ENCODE peak calls at places on chromosomes 12 and 14, in nine cellular contexts. One of them, this sample, is unnamed.

GRCh38 chr14:63499701-63500250 is 43.4 kb downstream of the PPP2R5E start:
- DNase-seq in ovary: no peak
- DNase-seq in CD4-positive, alpha-beta T cell: no peak
- DNase-seq in cerebellum: no peak
- DNase-seq in activated T-helper 1 cell treated with anti-CD3 and anti-CD28 coated beads, Interleukin-2, amount 50 U/mL, for 16 hours: no peak
- DNase-seq in effector CD4-positive, alpha-beta T cell: no peak
- DNase-seq in aorta: no peak
- DNase-seq in EH: peak; percentile 78
- DNase-seq in AG08396: peak; percentile 24
- DNase-seq in this sample: no peak

GRCh38 chr12:124904306-124905098 is 9.9 kb downstream of the UBC start:
- DNase-seq in activated T-helper 1 cell treated with anti-CD3 and anti-CD28 coated beads, Interleukin-2, amount 50 U/mL, for 16 hours: no peak
- DNase-seq in ovary: peak; percentile 87
- DNase-seq in AG08396: peak; percentile 92
- DNase-seq in cerebellum: peak; percentile 48
- DNase-seq in CD4-positive, alpha-beta T cell: no peak
- DNase-seq in aorta: peak; percentile 95
- DNase-seq in effector CD4-positive, alpha-beta T cell: no peak
- DNase-seq in EH: peak; percentile 99
- DNase-seq in this sample: peak; percentile 76

GRCh38 chr12:64178122-64178521 is 44.0 kb downstream of the KICS2 start:
- DNase-seq in CD4-positive, alpha-beta T cell: no peak
- DNase-seq in AG08396: peak; percentile 36
- DNase-seq in activated T-helper 1 cell treated with anti-CD3 and anti-CD28 coated beads, Interleukin-2, amount 50 U/mL, for 16 hours: no peak
- DNase-seq in ovary: no peak
- DNase-seq in aorta: no peak
- DNase-seq in effector CD4-positive, alpha-beta T cell: no peak
- DNase-seq in EH: peak; percentile 88
- DNase-seq in cerebellum: no peak
- DNase-seq in this sample: no peak

GRCh38 chr12:91603060-91603459 is 420.4 kb upstream of the DCN start:
- DNase-seq in EH: no peak
- DNase-seq in aorta: no peak
- DNase-seq in effector CD4-positive, alpha-beta T cell: no peak
- DNase-seq in ovary: no peak
- DNase-seq in CD4-positive, alpha-beta T cell: no peak
- DNase-seq in cerebellum: no peak
- DNase-seq in AG08396: no peak
- DNase-seq in activated T-helper 1 cell treated with anti-CD3 and anti-CD28 coated beads, Interleukin-2, amount 50 U/mL, for 16 hours: no peak
- DNase-seq in this sample: no peak

GRCh38 chr12:49126852-49127763 is 4.1 kb downstream of the TUBA1B start:
- DNase-seq in AG08396: no peak
- DNase-seq in effector CD4-positive, alpha-beta T cell: no peak
- DNase-seq in EH: no peak
- DNase-seq in CD4-positive, alpha-beta T cell: no peak
- DNase-seq in ovary: no peak
- DNase-seq in aorta: no peak
- DNase-seq in cerebellum: no peak
- DNase-seq in activated T-helper 1 cell treated with anti-CD3 and anti-CD28 coated beads, Interleukin-2, amount 50 U/mL, for 16 hours: no peak
- DNase-seq in this sample: no peak

GRCh38 chr12:56994231-56994746 is 12.1 kb downstream of the ZBTB39 start:
- DNase-seq in aorta: no peak
- DNase-seq in effector CD4-positive, alpha-beta T cell: no peak
- DNase-seq in CD4-positive, alpha-beta T cell: no peak
- DNase-seq in activated T-helper 1 cell treated with anti-CD3 and anti-CD28 coated beads, Interleukin-2, amount 50 U/mL, for 16 hours: no peak
- DNase-seq in ovary: no peak
- DNase-seq in EH: no peak
- DNase-seq in AG08396: no peak
- DNase-seq in cerebellum: no peak
- DNase-seq in this sample: no peak

GRCh38 chr14:67527756-67528155 is 5.3 kb upstream of the PLEKHH1 start:
- DNase-seq in EH: no peak
- DNase-seq in CD4-positive, alpha-beta T cell: no peak
- DNase-seq in AG08396: no peak
- DNase-seq in ovary: no peak
- DNase-seq in cerebellum: no peak
- DNase-seq in aorta: no peak
- DNase-seq in effector CD4-positive, alpha-beta T cell: no peak
- DNase-seq in activated T-helper 1 cell treated with anti-CD3 and anti-CD28 coated beads, Interleukin-2, amount 50 U/mL, for 16 hours: no peak
- DNase-seq in this sample: no peak

GRCh38 chr14:75418779-75419768 is 8.7 kb upstream of the JDP2 start:
- DNase-seq in effector CD4-positive, alpha-beta T cell: no peak
- DNase-seq in aorta: no peak
- DNase-seq in EH: no peak
- DNase-seq in activated T-helper 1 cell treated with anti-CD3 and anti-CD28 coated beads, Interleukin-2, amount 50 U/mL, for 16 hours: no peak
- DNase-seq in AG08396: no peak
- DNase-seq in CD4-positive, alpha-beta T cell: no peak
- DNase-seq in cerebellum: no peak
- DNase-seq in ovary: no peak
- DNase-seq in this sample: no peak

GRCh38 chr14:100246136-100246535 is 7.2 kb downstream of the YY1 start:
- DNase-seq in aorta: no peak
- DNase-seq in cerebellum: peak; percentile 6
- DNase-seq in effector CD4-positive, alpha-beta T cell: no peak
- DNase-seq in CD4-positive, alpha-beta T cell: no peak
- DNase-seq in ovary: no peak
- DNase-seq in EH: no peak
- DNase-seq in activated T-helper 1 cell treated with anti-CD3 and anti-CD28 coated beads, Interleukin-2, amount 50 U/mL, for 16 hours: no peak
- DNase-seq in AG08396: no peak
- DNase-seq in this sample: no peak

GRCh38 chr14:64727551-64728071 is 23.4 kb downstream of the PLEKHG3 start:
- DNase-seq in effector CD4-positive, alpha-beta T cell: no peak
- DNase-seq in EH: no peak
- DNase-seq in AG08396: no peak
- DNase-seq in ovary: no peak
- DNase-seq in aorta: peak; percentile 56
- DNase-seq in cerebellum: no peak
- DNase-seq in CD4-positive, alpha-beta T cell: no peak
- DNase-seq in activated T-helper 1 cell treated with anti-CD3 and anti-CD28 coated beads, Interleukin-2, amount 50 U/mL, for 16 hours: no peak
- DNase-seq in this sample: no peak

GRCh38 chr14:72196237-72196636 is 264.0 kb downstream of the RGS6 start:
- DNase-seq in AG08396: no peak
- DNase-seq in effector CD4-positive, alpha-beta T cell: no peak
- DNase-seq in CD4-positive, alpha-beta T cell: no peak
- DNase-seq in EH: no peak
- DNase-seq in cerebellum: no peak
- DNase-seq in activated T-helper 1 cell treated with anti-CD3 and anti-CD28 coated beads, Interleukin-2, amount 50 U/mL, for 16 hours: no peak
- DNase-seq in aorta: no peak
- DNase-seq in ovary: no peak
- DNase-seq in this sample: no peak

GRCh38 chr14:90287791-90288190 is 31.4 kb downstream of the PSMC1 start:
- DNase-seq in ovary: no peak
- DNase-seq in EH: no peak
- DNase-seq in AG08396: no peak
- DNase-seq in effector CD4-positive, alpha-beta T cell: no peak
- DNase-seq in CD4-positive, alpha-beta T cell: no peak
- DNase-seq in cerebellum: peak; percentile 89
- DNase-seq in activated T-helper 1 cell treated with anti-CD3 and anti-CD28 coated beads, Interleukin-2, amount 50 U/mL, for 16 hours: no peak
- DNase-seq in aorta: no peak
- DNase-seq in this sample: no peak

GRCh38 chr14:100155049-100155621 is 4.3 kb downstream of the DEGS2 start:
- DNase-seq in EH: no peak
- DNase-seq in effector CD4-positive, alpha-beta T cell: no peak
- DNase-seq in CD4-positive, alpha-beta T cell: no peak
- DNase-seq in ovary: peak; percentile 33
- DNase-seq in activated T-helper 1 cell treated with anti-CD3 and anti-CD28 coated beads, Interleukin-2, amount 50 U/mL, for 16 hours: no peak
- DNase-seq in cerebellum: peak; percentile 60
- DNase-seq in aorta: no peak
- DNase-seq in AG08396: peak; percentile 49
- DNase-seq in this sample: peak; percentile 14

GRCh38 chr14:100106260-100106659 is 41.0 kb downstream of the EVL start:
- DNase-seq in CD4-positive, alpha-beta T cell: peak; percentile 28
- DNase-seq in AG08396: no peak
- DNase-seq in activated T-helper 1 cell treated with anti-CD3 and anti-CD28 coated beads, Interleukin-2, amount 50 U/mL, for 16 hours: peak; percentile 43
- DNase-seq in EH: no peak
- DNase-seq in ovary: no peak
- DNase-seq in aorta: no peak
- DNase-seq in cerebellum: no peak
- DNase-seq in effector CD4-positive, alpha-beta T cell: peak; percentile 61
- DNase-seq in this sample: no peak

GRCh38 chr12:29581641-29582040 is 84.2 kb upstream of the OVCH1 start:
- DNase-seq in ovary: no peak
- DNase-seq in cerebellum: no peak
- DNase-seq in effector CD4-positive, alpha-beta T cell: no peak
- DNase-seq in activated T-helper 1 cell treated with anti-CD3 and anti-CD28 coated beads, Interleukin-2, amount 50 U/mL, for 16 hours: no peak
- DNase-seq in CD4-positive, alpha-beta T cell: no peak
- DNase-seq in AG08396: peak; percentile 38
- DNase-seq in EH: peak; percentile 50
- DNase-seq in aorta: no peak
- DNase-seq in this sample: no peak

GRCh38 chr14:32584079-32584478 is 255.0 kb downstream of the AKAP6 start:
- DNase-seq in CD4-positive, alpha-beta T cell: no peak
- DNase-seq in effector CD4-positive, alpha-beta T cell: no peak
- DNase-seq in EH: no peak
- DNase-seq in AG08396: no peak
- DNase-seq in activated T-helper 1 cell treated with anti-CD3 and anti-CD28 coated beads, Interleukin-2, amount 50 U/mL, for 16 hours: no peak
- DNase-seq in aorta: no peak
- DNase-seq in ovary: no peak
- DNase-seq in cerebellum: no peak
- DNase-seq in this sample: no peak

GRCh38 chr12:130688027-130688778 is 27.9 kb downstream of the RIMBP2 start:
- DNase-seq in cerebellum: no peak
- DNase-seq in ovary: no peak
- DNase-seq in aorta: no peak
- DNase-seq in EH: no peak
- DNase-seq in activated T-helper 1 cell treated with anti-CD3 and anti-CD28 coated beads, Interleukin-2, amount 50 U/mL, for 16 hours: no peak
- DNase-seq in CD4-positive, alpha-beta T cell: no peak
- DNase-seq in effector CD4-positive, alpha-beta T cell: no peak
- DNase-seq in AG08396: no peak
- DNase-seq in this sample: no peak

GRCh38 chr12:56271031-56271430 is 4.3 kb downstream of the COQ10A start:
- DNase-seq in aorta: no peak
- DNase-seq in CD4-positive, alpha-beta T cell: no peak
- DNase-seq in cerebellum: no peak
- DNase-seq in ovary: no peak
- DNase-seq in EH: peak; percentile 50
- DNase-seq in activated T-helper 1 cell treated with anti-CD3 and anti-CD28 coated beads, Interleukin-2, amount 50 U/mL, for 16 hours: no peak
- DNase-seq in AG08396: peak; percentile 63
- DNase-seq in effector CD4-positive, alpha-beta T cell: no peak
- DNase-seq in this sample: no peak

GRCh38 chr14:98022541-98023520 is 1225.6 kb downstream of the VRK1 start:
- DNase-seq in aorta: no peak
- DNase-seq in cerebellum: no peak
- DNase-seq in effector CD4-positive, alpha-beta T cell: no peak
- DNase-seq in ovary: no peak
- DNase-seq in CD4-positive, alpha-beta T cell: no peak
- DNase-seq in EH: no peak
- DNase-seq in AG08396: no peak
- DNase-seq in activated T-helper 1 cell treated with anti-CD3 and anti-CD28 coated beads, Interleukin-2, amount 50 U/mL, for 16 hours: no peak
- DNase-seq in this sample: no peak

GRCh38 chr12:52575256-52575655 is 1.6 kb upstream of the KRT74 start:
- DNase-seq in AG08396: no peak
- DNase-seq in EH: no peak
- DNase-seq in effector CD4-positive, alpha-beta T cell: no peak
- DNase-seq in cerebellum: no peak
- DNase-seq in CD4-positive, alpha-beta T cell: no peak
- DNase-seq in activated T-helper 1 cell treated with anti-CD3 and anti-CD28 coated beads, Interleukin-2, amount 50 U/mL, for 16 hours: no peak
- DNase-seq in aorta: no peak
- DNase-seq in ovary: no peak
- DNase-seq in this sample: no peak

GRCh38 chr12:12486661-12487240 is 75.9 kb downstream of the DUSP16 start:
- DNase-seq in cerebellum: no peak
- DNase-seq in AG08396: no peak
- DNase-seq in ovary: no peak
- DNase-seq in CD4-positive, alpha-beta T cell: no peak
- DNase-seq in aorta: no peak
- DNase-seq in activated T-helper 1 cell treated with anti-CD3 and anti-CD28 coated beads, Interleukin-2, amount 50 U/mL, for 16 hours: no peak
- DNase-seq in EH: no peak
- DNase-seq in effector CD4-positive, alpha-beta T cell: no peak
- DNase-seq in this sample: no peak

GRCh38 chr14:54758041-54758440 is 144.6 kb downstream of the GCH1 start:
- DNase-seq in cerebellum: peak; percentile 44
- DNase-seq in aorta: no peak
- DNase-seq in effector CD4-positive, alpha-beta T cell: no peak
- DNase-seq in CD4-positive, alpha-beta T cell: no peak
- DNase-seq in ovary: no peak
- DNase-seq in AG08396: no peak
- DNase-seq in activated T-helper 1 cell treated with anti-CD3 and anti-CD28 coated beads, Interleukin-2, amount 50 U/mL, for 16 hours: no peak
- DNase-seq in EH: no peak
- DNase-seq in this sample: peak; percentile 34

GRCh38 chr14:95635051-95635450 is 51.2 kb upstream of the TCL1B start:
- DNase-seq in aorta: no peak
- DNase-seq in CD4-positive, alpha-beta T cell: no peak
- DNase-seq in ovary: no peak
- DNase-seq in AG08396: no peak
- DNase-seq in EH: no peak
- DNase-seq in effector CD4-positive, alpha-beta T cell: no peak
- DNase-seq in activated T-helper 1 cell treated with anti-CD3 and anti-CD28 coated beads, Interleukin-2, amount 50 U/mL, for 16 hours: no peak
- DNase-seq in cerebellum: no peak
- DNase-seq in this sample: no peak

GRCh38 chr12:130700492-130701401 is 15.4 kb downstream of the RIMBP2 start:
- DNase-seq in activated T-helper 1 cell treated with anti-CD3 and anti-CD28 coated beads, Interleukin-2, amount 50 U/mL, for 16 hours: no peak
- DNase-seq in AG08396: no peak
- DNase-seq in aorta: no peak
- DNase-seq in cerebellum: no peak
- DNase-seq in ovary: no peak
- DNase-seq in EH: no peak
- DNase-seq in effector CD4-positive, alpha-beta T cell: no peak
- DNase-seq in CD4-positive, alpha-beta T cell: no peak
- DNase-seq in this sample: no peak

GRCh38 chr14:93669632-93670031 is 118.7 kb downstream of the PRIMA1 start:
- DNase-seq in AG08396: no peak
- DNase-seq in aorta: no peak
- DNase-seq in EH: no peak
- DNase-seq in effector CD4-positive, alpha-beta T cell: no peak
- DNase-seq in cerebellum: no peak
- DNase-seq in CD4-positive, alpha-beta T cell: no peak
- DNase-seq in ovary: no peak
- DNase-seq in activated T-helper 1 cell treated with anti-CD3 and anti-CD28 coated beads, Interleukin-2, amount 50 U/mL, for 16 hours: no peak
- DNase-seq in this sample: no peak

GRCh38 chr12:39884616-39885125 is 221.2 kb downstream of the SLC2A13 start:
- DNase-seq in cerebellum: no peak
- DNase-seq in effector CD4-positive, alpha-beta T cell: no peak
- DNase-seq in ovary: no peak
- DNase-seq in EH: no peak
- DNase-seq in CD4-positive, alpha-beta T cell: no peak
- DNase-seq in aorta: no peak
- DNase-seq in activated T-helper 1 cell treated with anti-CD3 and anti-CD28 coated beads, Interleukin-2, amount 50 U/mL, for 16 hours: no peak
- DNase-seq in AG08396: no peak
- DNase-seq in this sample: no peak

GRCh38 chr14:54881235-54881760 is 21.3 kb downstream of the GCH1 start:
- DNase-seq in effector CD4-positive, alpha-beta T cell: no peak
- DNase-seq in activated T-helper 1 cell treated with anti-CD3 and anti-CD28 coated beads, Interleukin-2, amount 50 U/mL, for 16 hours: no peak
- DNase-seq in cerebellum: no peak
- DNase-seq in aorta: no peak
- DNase-seq in ovary: no peak
- DNase-seq in CD4-positive, alpha-beta T cell: no peak
- DNase-seq in EH: peak; percentile 73
- DNase-seq in AG08396: peak; percentile 39
- DNase-seq in this sample: no peak

GRCh38 chr12:49031573-49032161 is 13.1 kb upstream of the PRKAG1 start:
- DNase-seq in cerebellum: no peak
- DNase-seq in effector CD4-positive, alpha-beta T cell: no peak
- DNase-seq in activated T-helper 1 cell treated with anti-CD3 and anti-CD28 coated beads, Interleukin-2, amount 50 U/mL, for 16 hours: no peak
- DNase-seq in AG08396: no peak
- DNase-seq in ovary: no peak
- DNase-seq in aorta: peak; percentile 45
- DNase-seq in CD4-positive, alpha-beta T cell: no peak
- DNase-seq in EH: no peak
- DNase-seq in this sample: no peak

GRCh38 chr14:73753043-73753886 is 39.1 kb upstream of the PNMA1 start:
- DNase-seq in AG08396: no peak
- DNase-seq in effector CD4-positive, alpha-beta T cell: peak; percentile 43
- DNase-seq in cerebellum: no peak
- DNase-seq in EH: peak; percentile 48
- DNase-seq in aorta: peak; percentile 69
- DNase-seq in activated T-helper 1 cell treated with anti-CD3 and anti-CD28 coated beads, Interleukin-2, amount 50 U/mL, for 16 hours: no peak
- DNase-seq in CD4-positive, alpha-beta T cell: no peak
- DNase-seq in ovary: no peak
- DNase-seq in this sample: no peak

GRCh38 chr14:92531151-92531873 is 17.7 kb downstream of the RIN3 start:
- DNase-seq in AG08396: no peak
- DNase-seq in EH: no peak
- DNase-seq in aorta: no peak
- DNase-seq in activated T-helper 1 cell treated with anti-CD3 and anti-CD28 coated beads, Interleukin-2, amount 50 U/mL, for 16 hours: peak; percentile 8
- DNase-seq in cerebellum: no peak
- DNase-seq in effector CD4-positive, alpha-beta T cell: peak; percentile 25
- DNase-seq in ovary: no peak
- DNase-seq in CD4-positive, alpha-beta T cell: no peak
- DNase-seq in this sample: no peak

GRCh38 chr14:53845813-53846693 is 110.6 kb downstream of the BMP4 start:
- DNase-seq in cerebellum: no peak
- DNase-seq in effector CD4-positive, alpha-beta T cell: no peak
- DNase-seq in EH: no peak
- DNase-seq in CD4-positive, alpha-beta T cell: no peak
- DNase-seq in activated T-helper 1 cell treated with anti-CD3 and anti-CD28 coated beads, Interleukin-2, amount 50 U/mL, for 16 hours: no peak
- DNase-seq in ovary: no peak
- DNase-seq in aorta: no peak
- DNase-seq in AG08396: no peak
- DNase-seq in this sample: no peak

This sample was measured in amygdala.